ENCODE peak calls at places on chromosomes 4 and X, in eight cellular contexts. V, S, N, B, Y, G, I and D are unnamed samples.

GRCh38 chr4:175412744-175413143 is 399.3 kb downstream of the GPM6A start:
- DNase-seq in V (no peak), S (no peak), N (no peak), B (no peak), Y (peak; percentile 12), G (peak; percentile 89), I (peak; percentile 79), D (peak; percentile 96)

GRCh38 chrX:8668797-8669196 is 63.1 kb downstream of the ANOS1 start:
- DNase-seq in V (no peak), S (no peak), N (no peak), B (no peak), Y (no peak), G (no peak), I (no peak), D (no peak)

GRCh38 chr4:38562751-38563198 is 101.2 kb upstream of the KLF3 start:
- DNase-seq in V (peak; percentile 37), S (peak; percentile 21), N (peak; percentile 46), B (no peak), Y (peak; percentile 59), G (no peak), I (peak; percentile 74), D (no peak)

GRCh38 chr4:79467246-79467932 is 59.4 kb upstream of the GK2 start:
- DNase-seq in V (no peak), S (no peak), N (no peak), B (no peak), Y (peak; percentile 3), G (peak; percentile 50), I (peak; percentile 74), D (no peak)

GRCh38 chr4:48237996-48238645 is 31.5 kb downstream of the TEC start:
- DNase-seq in V (no peak), S (no peak), N (no peak), B (no peak), Y (peak; percentile 57), G (no peak), I (peak; percentile 21), D (no peak)

GRCh38 chrX:120308558-120308957 is 2.7 kb downstream of the TMEM255A start:
- DNase-seq in V (peak; percentile 9), S (no peak), N (no peak), B (no peak), Y (no peak), G (peak; percentile 2), I (no peak), D (no peak)

GRCh38 chr4:54066088-54066415 is 1.6 kb upstream of the CHIC2 start:
- DNase-seq in V (no peak), S (no peak), N (no peak), B (no peak), Y (no peak), G (no peak), I (no peak), D (no peak)

GRCh38 chr4:11367371-11367770 is 61.3 kb downstream of the HS3ST1 start:
- DNase-seq in V (peak; percentile 52), S (peak; percentile 74), N (peak; percentile 69), B (peak; percentile 59), Y (peak; percentile 23), G (peak; percentile 84), I (peak; percentile 84), D (no peak)

GRCh38 chrX:16559206-16559619 is 90.7 kb upstream of the S100G start:
- DNase-seq in V (no peak), S (no peak), N (no peak), B (no peak), Y (peak; percentile 71), G (no peak), I (peak; percentile 11), D (peak; percentile 7)

GRCh38 chrX:39633293-39633692 is 464.5 kb downstream of the BCOR start:
- DNase-seq in V (no peak), S (no peak), N (no peak), B (no peak), Y (peak; percentile 2), G (peak; percentile 28), I (no peak), D (no peak)

GRCh38 chr4:53459548-53459947 is 82.1 kb downstream of the FIP1L1 start:
- DNase-seq in V (no peak), S (no peak), N (no peak), B (no peak), Y (peak; percentile 29), G (peak; percentile 53), I (peak; percentile 63), D (no peak)

GRCh38 chr4:84804126-84804525 is 162.4 kb downstream of the WDFY3 start:
- DNase-seq in V (no peak), S (no peak), N (no peak), B (no peak), Y (peak; percentile 86), G (peak; percentile 68), I (peak; percentile 58), D (peak; percentile 10)

GRCh38 chr4:17275836-17276235 is 236.1 kb downstream of the QDPR start:
- DNase-seq in V (no peak), S (no peak), N (no peak), B (no peak), Y (no peak), G (no peak), I (no peak), D (no peak)

DNA sequence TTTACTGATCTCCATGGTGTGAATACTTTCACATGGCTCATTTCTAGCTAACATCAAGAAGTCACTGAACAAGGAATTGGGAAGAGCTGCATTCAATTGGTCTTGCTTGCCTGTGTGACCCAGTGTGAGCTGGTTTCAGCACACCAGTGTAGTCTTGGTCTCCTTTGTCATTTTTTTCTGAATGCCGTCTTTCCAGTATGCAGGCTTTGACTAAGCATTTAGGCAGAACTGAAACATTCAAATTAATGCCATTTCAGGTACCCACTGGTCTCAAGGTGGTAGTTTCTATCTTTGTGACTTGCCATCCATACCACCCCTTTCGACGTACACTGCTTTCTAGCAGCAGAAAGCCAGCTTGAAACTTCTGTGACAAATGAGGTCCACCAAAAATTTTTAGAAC is 550.5 kb upstream of the BOD1L1 start:
- DNase-seq in V (no peak), S (no peak), N (no peak), B (no peak), Y (no peak), G (no peak), I (no peak), D (no peak)
- H3K4me3 ChIP-seq in V (no peak overlapping the region), S (no peak overlapping the region), N (no peak overlapping the region), B (no peak overlapping the region), Y (no peak overlapping the region), G (no peak overlapping the region), I (no peak overlapping the region), D (no peak overlapping the region)

DNA sequence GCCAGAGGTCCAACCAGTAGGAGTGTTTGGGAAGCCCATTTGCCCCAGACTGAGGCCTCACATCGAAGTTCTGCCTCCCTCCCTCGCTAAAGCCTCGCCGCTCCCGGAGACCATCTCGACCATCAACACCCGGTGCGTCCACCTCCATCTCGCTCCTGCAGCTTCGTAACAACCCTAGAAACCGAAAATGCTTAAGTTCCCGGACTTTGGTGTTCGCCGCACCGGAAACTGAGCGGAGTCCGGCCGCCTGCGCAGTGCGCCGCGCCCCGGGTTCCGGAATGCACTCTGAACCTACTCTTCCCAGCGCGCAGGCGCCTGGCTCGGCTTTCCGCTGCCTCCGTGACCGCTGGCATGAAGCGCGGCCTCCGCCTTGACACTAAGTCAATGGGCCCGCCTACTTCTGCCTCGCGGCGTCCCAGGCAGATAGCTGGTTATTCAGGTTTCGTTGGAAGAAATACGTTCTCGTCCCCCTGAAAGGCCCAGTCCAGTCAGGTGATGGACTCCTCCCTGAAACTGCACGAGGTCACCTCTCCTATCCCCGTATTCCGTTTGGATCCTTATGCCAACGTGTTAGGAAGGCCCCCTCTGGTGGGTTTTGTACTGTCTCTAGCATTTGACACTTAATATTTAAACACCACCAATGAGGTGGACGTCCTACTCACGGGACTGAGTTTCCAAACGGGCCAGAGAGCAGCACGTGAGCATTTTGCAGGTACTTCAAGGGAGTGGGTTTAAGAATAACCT is 21.4 kb downstream of the FABP2 start:
- DNase-seq in V (peak; percentile 96), S (peak; percentile 94), N (peak; percentile 95), B (peak; percentile 97), Y (peak; percentile 91), G (peak; percentile 93), I (peak; percentile 88), D (peak; percentile 66)
- TF ChIP-seq CTCF in V (no peak), S (peak; percentile 17), N (no peak), B (no peak), Y (peak; percentile 23), G (no peak), I (no peak), D (peak; percentile 6)

DNA sequence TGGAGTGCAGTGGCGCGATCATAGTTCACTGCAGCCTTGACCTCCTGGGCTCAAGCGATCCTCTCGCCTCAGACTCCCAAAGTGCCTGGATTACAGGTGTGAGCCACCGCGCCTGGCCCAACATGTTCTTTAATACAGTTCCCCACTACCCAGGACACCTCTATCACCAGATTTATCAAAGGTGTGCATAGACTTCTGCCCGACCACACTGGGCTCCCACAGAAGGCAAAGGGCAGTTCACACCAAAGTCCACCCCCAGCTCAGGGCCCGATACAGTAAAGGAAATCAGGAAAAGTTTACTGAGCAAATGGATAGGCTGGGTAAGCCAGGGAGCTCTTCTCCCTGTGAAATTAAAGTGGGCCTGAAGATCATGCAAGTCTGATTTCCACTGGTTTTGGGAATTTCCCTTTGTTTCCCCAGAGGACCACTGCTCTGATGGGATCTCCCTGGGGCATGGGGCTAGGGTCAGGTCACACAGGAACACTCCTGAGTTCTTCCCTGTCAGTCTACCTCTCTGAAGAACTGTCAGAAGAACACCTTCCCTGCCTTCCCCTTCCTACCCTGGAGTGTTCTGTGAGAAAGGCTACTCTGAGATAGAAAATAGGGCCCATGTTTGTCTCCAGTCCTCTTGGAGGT is 17.7 kb upstream of the PIM2 start:
- DNase-seq in V (no peak), S (no peak), N (no peak), B (no peak), Y (no peak), G (no peak), I (no peak), D (no peak)
- H3K4me3 ChIP-seq in V (no peak overlapping the region), S (no peak overlapping the region), N (no peak overlapping the region), B (no peak overlapping the region), Y (no peak overlapping the region), G (no peak overlapping the region), I (no peak overlapping the region), D (no peak overlapping the region)

GRCh38 chr4:180031330-180031729 is 2211.9 kb upstream of the TENM3 start:
- DNase-seq in V (no peak), S (no peak), N (no peak), B (no peak), Y (no peak), G (no peak), I (no peak), D (no peak)

GRCh38 chr4:180028682-180029081 is 2214.5 kb upstream of the TENM3 start:
- DNase-seq in V (no peak), S (no peak), N (peak; percentile 12), B (no peak), Y (peak; percentile 61), G (peak; percentile 26), I (no peak), D (no peak)
- TF ChIP-seq CTCF in V (no peak), S (no peak), N (no peak), B (no peak), Y (peak; percentile 51), G (peak; percentile 38), I (no peak), D (no peak)

GRCh38 chrX:130885508-130885907 is 17.5 kb downstream of the ENOX2 start:
- DNase-seq in V (no peak), S (no peak), N (no peak), B (no peak), Y (no peak), G (no peak), I (no peak), D (no peak)
- H3K4me3 ChIP-seq in V (peak overlapping the region; percentile 9), S (no peak overlapping the region), N (no peak overlapping the region), B (no peak overlapping the region), Y (no peak overlapping the region), G (no peak overlapping the region), I (no peak overlapping the region), D (no peak overlapping the region)